ENCODE peak calls at places on chromosomes 7 and 10, in eight cellular contexts. Q is Peyer's patch, B is A549, P is right lobe of liver, R is tibial nerve, K is adrenal gland, L is stomach, I is HCT116. M is an unnamed sample.

GRCh38 chr7:36448781-36449379 is 59.2 kb downstream of the ANLN start:
- DNase-seq in K (no peak), B (no peak), R (no peak), I (no peak), Q (no peak), P (no peak), L (no peak), M (peak; percentile 37)

GRCh38 chr7:73919694-73920375 is 58.9 kb downstream of the TMEM270 start:
- DNase-seq in I (no peak), L (no peak), K (no peak), R (no peak), P (no peak), B (no peak), Q (no peak), M (no peak)

GRCh38 chr10:96670786-96671185 is 49.5 kb downstream of the PIK3AP1 start:
- DNase-seq in R (no peak), I (no peak), L (no peak), K (no peak), Q (no peak), B (peak; percentile 39), P (no peak), M (no peak)

GRCh38 chr7:133477786-133478185 is 224.9 kb downstream of the EXOC4 start:
- DNase-seq in P (no peak), I (no peak), Q (no peak), K (no peak), R (no peak), L (no peak), B (no peak), M (no peak)

GRCh38 chr7:40763319-40764287 is 628.8 kb downstream of the SUGCT start:
- DNase-seq in I (no peak), K (no peak), Q (no peak), R (no peak), B (no peak), P (no peak), L (no peak), M (no peak)

GRCh38 chr10:32445036-32445435 is 904 bp upstream of the CCDC7 start:
- DNase-seq in L (no peak), I (no peak), R (no peak), B (peak; percentile 9), P (no peak), K (no peak), Q (no peak), M (no peak)

GRCh38 chr10:77173615-77174461 is 463.8 kb downstream of the KCNMA1 start:
- DNase-seq in P (no peak), B (peak; percentile 77), I (peak; percentile 66), L (peak; percentile 79), Q (peak; percentile 64), R (peak; percentile 53), K (peak; percentile 93), M (peak; percentile 75)

GRCh38 chr7:114026486-114027089 is 107.8 kb upstream of the PPP1R3A start:
- DNase-seq in L (no peak), B (peak; percentile 48), I (peak; percentile 45), Q (no peak), P (no peak), K (no peak), R (no peak), M (peak; percentile 64)

GRCh38 chr7:49389866-49390265 is 383.6 kb upstream of the VWC2 start:
- DNase-seq in I (no peak), K (no peak), R (no peak), L (no peak), B (no peak), P (no peak), Q (no peak), M (no peak)

GRCh38 chr10:133465191-133465949 is 11.6 kb downstream of the SCART1 start:
- DNase-seq in R (no peak), L (peak; percentile 19), P (no peak), B (no peak), I (no peak), K (no peak), Q (no peak), M (no peak)

GRCh38 chr10:6669269-6669859 is 89.3 kb upstream of the PRKCQ start:
- DNase-seq in R (no peak), I (peak; percentile 44), Q (no peak), K (no peak), P (no peak), B (peak; percentile 72), L (no peak), M (peak; percentile 75)

GRCh38 chr10:120005408-120006280 is 113.1 kb downstream of the SEC23IP start:
- DNase-seq in R (no peak), L (no peak), K (no peak), P (no peak), Q (no peak), I (no peak), B (peak; percentile 15), M (no peak)

GRCh38 chr7:107528461-107528860 is 35.3 kb downstream of the COG5 start:
- DNase-seq in B (no peak), Q (no peak), I (no peak), K (no peak), P (no peak), L (no peak), R (no peak), M (peak; percentile 32)

GRCh38 chr10:23556727-23557440 is 118.0 kb downstream of the OTUD1 start:
- DNase-seq in I (no peak), L (no peak), Q (no peak), R (no peak), K (no peak), B (no peak), P (no peak), M (no peak)

GRCh38 chr7:11748884-11749283 is 83.1 kb downstream of the THSD7A start:
- DNase-seq in P (no peak), Q (no peak), K (no peak), R (no peak), L (no peak), I (peak; percentile 1), B (peak; percentile 47), M (no peak)

GRCh38 chr10:22821501-22821900 is 106.4 kb upstream of the ARMC3 start:
- DNase-seq in K (no peak), Q (no peak), B (no peak), I (no peak), L (no peak), P (no peak), R (no peak), M (peak; percentile 69)

GRCh38 chr7:115096262-115096661 is 174.4 kb downstream of the MDFIC start:
- DNase-seq in B (no peak), Q (no peak), K (no peak), I (no peak), L (no peak), R (no peak), P (no peak), M (no peak)

GRCh38 chr10:43199684-43200537 is 61.7 kb downstream of the CSGALNACT2 start:
- DNase-seq in P (no peak), I (no peak), L (peak; percentile 18), Q (peak; percentile 29), K (peak; percentile 41), B (no peak), R (no peak), M (no peak)

GRCh38 chr10:44259090-44259874 is 125.6 kb downstream of the CXCL12 start:
- DNase-seq in Q (no peak), I (no peak), R (no peak), P (peak; percentile 72), B (no peak), K (no peak), L (no peak), M (no peak)

GRCh38 chr10:72426982-72427381 is 72.3 kb upstream of the DNAJB12 start:
- DNase-seq in P (no peak), B (no peak), I (no peak), Q (no peak), L (no peak), R (no peak), K (no peak), M (no peak)

GRCh38 chr7:155789001-155789725 is 23.1 kb downstream of the SHH start:
- DNase-seq in L (no peak), P (no peak), I (no peak), K (no peak), Q (peak; percentile 48), R (no peak), B (no peak), M (no peak)

GRCh38 chr7:155788616-155789000 is 23.7 kb downstream of the SHH start:
- DNase-seq in K (no peak), B (no peak), I (no peak), P (no peak), Q (peak; percentile 44), R (no peak), L (no peak), M (no peak)

GRCh38 chr7:155785536-155785935 is 26.7 kb downstream of the SHH start:
- DNase-seq in P (no peak), Q (peak; percentile 24), I (no peak), B (no peak), L (no peak), R (no peak), K (peak; percentile 71), M (peak; percentile 51)

GRCh38 chr7:155786491-155786890 is 25.8 kb downstream of the SHH start:
- DNase-seq in B (no peak), Q (no peak), R (no peak), K (no peak), L (no peak), I (no peak), P (no peak), M (no peak)

GRCh38 chr7:155787171-155787851 is 25.0 kb downstream of the SHH start:
- DNase-seq in I (no peak), R (no peak), K (no peak), B (peak; percentile 31), Q (peak; percentile 46), L (no peak), P (no peak), M (no peak)
- TF ChIP-seq POLR2A in I (no peak), R (no peak), K (no peak), B (no peak), Q (no peak), L (no peak), P (no peak), M (no peak)

GRCh38 chr7:91913612-91914011 is 27.1 kb upstream of the AKAP9 start:
- DNase-seq in Q (no peak), B (no peak), P (no peak), K (no peak), L (no peak), R (no peak), I (no peak), M (no peak)
- TF ChIP-seq POLR2A in Q (no peak), B (no peak), P (no peak), K (no peak), L (no peak), R (no peak), I (no peak), M (no peak)

DNA sequence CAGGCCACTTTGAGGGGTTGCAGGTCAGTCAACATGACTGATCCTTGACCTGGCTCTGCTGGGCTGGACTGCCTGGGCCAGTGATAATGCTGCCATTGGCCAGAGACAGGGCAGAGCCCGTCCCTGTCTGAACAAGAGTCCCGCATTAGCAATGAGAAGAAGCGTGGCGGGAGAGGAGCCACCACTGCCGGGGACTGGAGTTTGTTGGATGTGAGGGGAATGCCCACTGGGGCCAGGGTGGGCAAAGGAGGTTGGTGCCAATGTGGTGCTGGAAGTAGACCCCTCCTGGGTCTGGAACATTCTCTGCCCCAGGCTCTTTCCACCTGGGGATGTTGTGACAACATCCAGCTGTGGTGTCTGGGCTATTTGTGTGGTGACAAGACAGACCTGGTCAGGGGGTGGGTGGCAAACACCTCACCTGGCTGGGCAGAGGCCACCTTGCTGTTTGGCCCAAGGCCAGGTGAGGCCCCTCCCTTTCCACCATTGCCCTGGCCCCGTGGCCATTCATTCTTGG is 7.6 kb downstream of the SAP25 start:
- DNase-seq in K (no peak), Q (no peak), L (no peak), B (no peak), R (no peak), P (no peak), I (no peak), M (no peak)
- TF ChIP-seq POLR2A in K (no peak), Q (no peak), L (no peak), B (no peak), R (no peak), P (peak; percentile 26), I (no peak), M (peak; percentile 17)

GRCh38 chr10:103663802-103664201 is 170.3 kb downstream of the NEURL1 start:
- DNase-seq in L (peak; percentile 70), I (no peak), K (peak; percentile 69), Q (peak; percentile 53), R (no peak), P (peak; percentile 77), B (no peak), M (no peak)
- TF ChIP-seq POLR2A in L (no peak), I (no peak), K (no peak), Q (no peak), R (no peak), P (no peak), B (no peak), M (no peak)